ENCODE peak calls at places on chromosomes 7 and 10, in seven cellular contexts. Z, A, B, Q, P, T and O are unnamed samples.

GRCh38 chr7:20514364-20514763 is 101.1 kb upstream of the ABCB5 start:
- DNase-seq in Z (no peak), A (peak), B (no peak), Q (peak), P (peak), T (no peak), O (peak)

GRCh38 chr7:50405246-50405645 is 44.9 kb downstream of the FIGNL1 start:
- DNase-seq in Z (no peak), A (no peak), B (no peak), Q (no peak), P (no peak), T (no peak), O (no peak)

GRCh38 chr10:5466451-5466996 is 32.8 kb downstream of the CALML5 start:
- DNase-seq in Z (no peak), A (peak), B (peak), Q (peak), P (no peak), T (no peak), O (peak)

GRCh38 chr10:24574578-24575155 is 149.0 kb downstream of the ARHGAP21 start:
- DNase-seq in Z (no peak), A (no peak), B (peak), Q (no peak), P (no peak), T (no peak), O (no peak)

GRCh38 chr7:75727881-75728592 is 10.7 kb downstream of the HIP1 start:
- DNase-seq in Z (peak), A (peak), B (no peak), Q (peak), P (no peak), T (peak), O (no peak)

GRCh38 chr10:43230101-43230908 is 36.6 kb downstream of the RASGEF1A start:
- DNase-seq in Z (peak), A (no peak), B (no peak), Q (no peak), P (no peak), T (no peak), O (no peak)

GRCh38 chr10:48599830-48600134 is 5.1 kb downstream of the ARHGAP22 start:
- DNase-seq in Z (no peak), A (no peak), B (no peak), Q (no peak), P (peak), T (no peak), O (no peak)

GRCh38 chr7:134552105-134552504 is 3.2 kb downstream of the AKR1B15 start:
- DNase-seq in Z (no peak), A (peak), B (peak), Q (no peak), P (peak), T (peak), O (peak)

GRCh38 chr10:91034494-91035157 is 113.7 kb upstream of the ANKRD1 start:
- DNase-seq in Z (peak), A (no peak), B (no peak), Q (peak), P (peak), T (no peak), O (peak)

GRCh38 chr10:119355930-119356329 is 148.6 kb downstream of the GRK5 start:
- DNase-seq in Z (no peak), A (no peak), B (peak), Q (no peak), P (peak), T (peak), O (no peak)

GRCh38 chr7:116588641-116589594 is 64.1 kb downstream of the CAV1 start:
- DNase-seq in Z (no peak), A (no peak), B (peak), Q (peak), P (peak), T (peak), O (peak)
- TF ChIP-seq CTCF in Z (no peak), A (peak), B (peak), Q (peak), P (peak), T (peak), O (peak)

DNA sequence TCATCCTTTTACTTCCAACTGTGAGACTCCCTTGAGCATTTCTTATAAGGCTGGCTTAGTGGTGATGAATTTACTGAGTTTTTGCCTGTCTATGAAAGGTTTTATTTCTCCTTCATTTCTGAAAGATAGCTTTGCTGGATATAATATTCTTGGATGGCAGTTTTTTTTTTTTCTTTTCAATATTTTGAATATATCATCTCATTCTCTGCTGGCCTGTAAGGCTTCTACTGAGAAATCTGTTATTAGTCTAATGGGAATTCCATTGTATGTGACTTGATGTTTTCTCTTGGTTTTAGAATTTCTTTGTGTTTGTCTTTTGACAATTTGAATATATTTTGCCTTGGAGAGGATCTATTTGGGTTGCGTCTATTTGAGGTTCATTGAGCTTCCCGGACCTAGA is 22.4 kb downstream of the PHTF2 start:
- DNase-seq in Z (no peak), A (no peak), B (no peak), Q (no peak), P (no peak), T (no peak), O (no peak)
- TF ChIP-seq CTCF in Z (no peak), A (no peak), B (no peak), Q (no peak), P (no peak), T (no peak), O (no peak)

DNA sequence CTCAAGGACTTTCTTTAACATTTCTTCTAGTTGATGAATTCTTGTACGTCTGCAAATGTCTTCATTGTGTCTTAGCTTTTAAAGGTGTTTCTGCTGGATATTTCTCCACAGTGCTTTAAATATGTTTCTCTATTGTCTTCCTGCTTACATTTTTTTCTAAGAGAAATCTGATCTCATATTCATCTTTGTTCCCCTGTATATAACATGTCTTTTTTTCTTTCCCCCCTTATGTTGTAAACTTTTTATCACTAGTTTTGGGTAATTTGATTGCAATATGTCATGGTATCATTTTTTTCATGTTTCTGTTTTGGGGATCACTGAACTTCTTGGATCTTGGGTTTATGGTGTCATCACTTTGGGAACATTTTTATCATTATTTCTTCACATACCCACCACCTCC is 7.5 kb downstream of the RBAK start:
- DNase-seq in Z (no peak), A (no peak), B (no peak), Q (no peak), P (no peak), T (no peak), O (no peak)
- TF ChIP-seq CTCF in Z (no peak), A (no peak), B (no peak), Q (no peak), P (no peak), T (no peak), O (no peak)

DNA sequence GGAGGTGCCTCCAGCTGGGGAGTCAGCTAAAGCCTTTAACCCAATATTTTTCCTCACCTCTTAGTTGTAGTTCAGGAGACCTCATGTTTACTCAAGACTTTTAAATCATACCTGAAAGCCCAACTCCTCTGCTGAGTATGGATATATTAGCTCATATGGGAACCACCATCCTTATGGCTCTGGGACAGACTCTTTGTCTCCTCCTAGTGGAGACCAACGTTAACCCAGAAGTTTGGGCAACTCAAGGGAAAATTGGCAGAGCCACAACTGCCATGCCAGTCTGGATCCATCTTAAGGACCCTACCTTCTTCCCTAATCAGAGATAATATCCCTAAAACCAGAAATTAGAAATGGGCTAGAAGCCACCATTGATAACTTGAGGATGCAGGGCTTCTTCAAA is 80.8 kb downstream of the TMEM106B start:
- DNase-seq in Z (no peak), A (no peak), B (no peak), Q (no peak), P (peak), T (peak), O (peak)
- TF ChIP-seq CTCF in Z (no peak), A (peak), B (peak), Q (peak), P (peak), T (peak), O (peak)

GRCh38 chr10:13351340-13351915 is 3.3 kb upstream of the SEPHS1 start:
- DNase-seq in Z (no peak), A (no peak), B (no peak), Q (no peak), P (no peak), T (no peak), O (no peak)

GRCh38 chr10:13349776-13350274 is 1.7 kb upstream of the SEPHS1 start:
- DNase-seq in Z (peak), A (peak), B (peak), Q (peak), P (peak), T (peak), O (peak)

GRCh38 chr10:13354783-13355182 is 6.7 kb upstream of the SEPHS1 start:
- DNase-seq in Z (no peak), A (no peak), B (no peak), Q (no peak), P (no peak), T (no peak), O (no peak)

GRCh38 chr10:13356392-13356791 is 8.3 kb upstream of the SEPHS1 start:
- DNase-seq in Z (no peak), A (no peak), B (no peak), Q (no peak), P (no peak), T (no peak), O (no peak)

DNA sequence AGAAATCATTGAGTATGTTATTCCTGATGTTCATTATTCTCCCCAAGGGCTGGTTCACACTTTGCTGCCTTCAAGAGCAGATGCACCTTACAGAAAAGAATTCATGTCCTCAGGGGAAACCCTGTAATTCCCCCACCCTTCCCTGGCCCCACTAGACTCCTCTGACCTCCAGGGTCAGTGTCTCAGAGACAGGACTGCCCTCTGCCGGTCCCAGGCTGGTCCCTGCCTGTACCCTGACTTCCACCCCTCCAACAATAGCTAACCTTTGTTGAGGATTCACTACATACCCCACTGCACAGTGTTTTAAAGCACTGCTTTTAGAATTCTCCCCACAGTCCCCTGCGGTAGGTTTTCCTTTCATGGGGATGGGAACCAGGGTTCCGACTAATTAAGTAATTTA is 4.4 kb upstream of the SEPHS1 start:
- DNase-seq in Z (no peak), A (no peak), B (no peak), Q (no peak), P (no peak), T (no peak), O (no peak)
- TF ChIP-seq CTCF in Z (no peak), A (no peak), B (peak), Q (no peak), P (no peak), T (peak), O (no peak)

DNA sequence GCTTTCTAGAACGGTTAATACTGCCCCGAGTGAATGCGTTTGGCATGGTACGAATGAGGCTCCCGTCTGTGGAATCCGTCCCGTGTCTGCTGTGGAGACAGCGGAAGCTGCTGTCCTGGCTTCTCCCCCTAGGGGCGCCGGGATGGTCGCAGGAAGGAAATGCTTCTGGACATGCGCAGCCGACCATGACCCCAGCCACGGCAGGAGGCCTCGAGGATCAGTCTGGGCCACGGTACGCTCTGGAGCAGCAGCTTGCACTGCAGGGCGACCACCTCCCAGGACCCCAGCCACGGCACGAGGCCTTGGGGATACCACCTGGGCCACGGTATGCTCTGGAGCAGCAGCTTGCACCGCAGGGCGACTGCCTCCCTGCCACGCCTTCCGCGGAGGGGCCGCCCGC is 107.9 kb downstream of the CYTH3 start:
- DNase-seq in Z (no peak), A (no peak), B (peak), Q (no peak), P (no peak), T (no peak), O (no peak)
- TF ChIP-seq CTCF in Z (no peak), A (peak), B (peak), Q (peak), P (peak), T (peak), O (peak)

DNA sequence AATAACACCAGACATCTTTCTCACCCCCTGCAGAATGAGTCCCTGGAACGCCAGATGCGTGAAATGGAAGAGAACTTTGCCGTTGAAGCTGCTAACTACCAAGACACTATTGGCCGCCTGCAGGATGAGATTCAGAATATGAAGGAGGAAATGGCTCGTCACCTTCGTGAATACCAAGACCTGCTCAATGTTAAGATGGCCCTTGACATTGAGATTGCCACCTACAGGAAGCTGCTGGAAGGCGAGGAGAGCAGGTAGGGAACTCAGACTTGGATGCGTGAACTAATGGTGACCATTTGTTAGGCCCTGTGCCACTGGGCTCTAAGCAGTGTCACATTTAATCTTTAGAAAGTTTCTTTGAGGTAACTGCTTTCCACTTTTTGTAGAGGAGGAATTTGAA is 7.1 kb downstream of the VIM start:
- DNase-seq in Z (no peak), A (no peak), B (no peak), Q (no peak), P (peak), T (peak), O (peak)
- TF ChIP-seq CTCF in Z (no peak), A (no peak), B (peak), Q (peak), P (peak), T (no peak), O (peak)

GRCh38 chr7:70417061-70417655 is 714.8 kb upstream of the GALNT17 start:
- DNase-seq in Z (no peak), A (no peak), B (no peak), Q (no peak), P (no peak), T (no peak), O (no peak)
- TF ChIP-seq CTCF in Z (no peak), A (no peak), B (no peak), Q (peak), P (no peak), T (no peak), O (no peak)